ENCODE peak calls at places on chromosomes 12 and 14, in seven cellular contexts. One of them, this sample, is unnamed.

GRCh38 chr14:69663322-69663686 is 51.9 kb downstream of the SUSD6 start:
- DNase-seq in NCI-H2107: no peak
- DNase-seq in ascending aorta: no peak
- DNase-seq in activated CD4-positive, alpha-beta T cell treated with anti-CD3 and anti-CD28 coated beads for 48 hours: no peak
- DNase-seq in GDM1: no peak
- DNase-seq in GM12865: no peak
- DNase-seq in A549: no peak
- DNase-seq in this sample: no peak

GRCh38 chr12:66398931-66399625 is 96.8 kb downstream of the HELB start:
- DNase-seq in A549: no peak
- DNase-seq in ascending aorta: no peak
- DNase-seq in GDM1: no peak
- DNase-seq in NCI-H2107: no peak
- DNase-seq in GM12865: no peak
- DNase-seq in activated CD4-positive, alpha-beta T cell treated with anti-CD3 and anti-CD28 coated beads for 48 hours: no peak
- DNase-seq in this sample: no peak

GRCh38 chr12:124436366-124436765 is 131.0 kb downstream of the NCOR2 start:
- DNase-seq in NCI-H2107: no peak
- DNase-seq in GDM1: no peak
- DNase-seq in A549: peak
- DNase-seq in ascending aorta: no peak
- DNase-seq in GM12865: no peak
- DNase-seq in activated CD4-positive, alpha-beta T cell treated with anti-CD3 and anti-CD28 coated beads for 48 hours: no peak
- DNase-seq in this sample: no peak

GRCh38 chr12:51924551-51925399 is 17.5 kb downstream of the ACVRL1 start:
- DNase-seq in A549: no peak
- DNase-seq in ascending aorta: no peak
- DNase-seq in activated CD4-positive, alpha-beta T cell treated with anti-CD3 and anti-CD28 coated beads for 48 hours: no peak
- DNase-seq in GDM1: no peak
- DNase-seq in NCI-H2107: no peak
- DNase-seq in GM12865: peak
- DNase-seq in this sample: no peak

GRCh38 chr12:107355612-107356011 is 262.3 kb upstream of the CRY1 start:
- DNase-seq in NCI-H2107: no peak
- DNase-seq in A549: no peak
- DNase-seq in GDM1: no peak
- DNase-seq in GM12865: no peak
- DNase-seq in activated CD4-positive, alpha-beta T cell treated with anti-CD3 and anti-CD28 coated beads for 48 hours: no peak
- DNase-seq in ascending aorta: no peak
- DNase-seq in this sample: no peak

GRCh38 chr14:70684030-70684429 is 42.3 kb downstream of the TTC9 start:
- DNase-seq in GM12865: no peak
- DNase-seq in A549: no peak
- DNase-seq in NCI-H2107: no peak
- DNase-seq in GDM1: no peak
- DNase-seq in activated CD4-positive, alpha-beta T cell treated with anti-CD3 and anti-CD28 coated beads for 48 hours: no peak
- DNase-seq in ascending aorta: no peak
- DNase-seq in this sample: no peak

GRCh38 chr12:59660148-59660547 is 64.3 kb downstream of the SLC16A7 start:
- DNase-seq in A549: no peak
- DNase-seq in GDM1: no peak
- DNase-seq in ascending aorta: no peak
- DNase-seq in NCI-H2107: no peak
- DNase-seq in activated CD4-positive, alpha-beta T cell treated with anti-CD3 and anti-CD28 coated beads for 48 hours: no peak
- DNase-seq in GM12865: no peak
- DNase-seq in this sample: no peak

GRCh38 chr12:115362319-115362976 is 678.5 kb upstream of the TBX3 start:
- DNase-seq in activated CD4-positive, alpha-beta T cell treated with anti-CD3 and anti-CD28 coated beads for 48 hours: no peak
- DNase-seq in GDM1: no peak
- DNase-seq in ascending aorta: no peak
- DNase-seq in NCI-H2107: no peak
- DNase-seq in A549: no peak
- DNase-seq in GM12865: no peak
- DNase-seq in this sample: no peak

GRCh38 chr12:39368096-39368495 is 74.8 kb downstream of the KIF21A start:
- DNase-seq in A549: peak
- DNase-seq in GDM1: no peak
- DNase-seq in activated CD4-positive, alpha-beta T cell treated with anti-CD3 and anti-CD28 coated beads for 48 hours: no peak
- DNase-seq in NCI-H2107: no peak
- DNase-seq in ascending aorta: no peak
- DNase-seq in GM12865: peak
- DNase-seq in this sample: no peak

GRCh38 chr14:65357091-65357490 is 55.4 kb upstream of the FUT8 start:
- DNase-seq in ascending aorta: no peak
- DNase-seq in A549: no peak
- DNase-seq in NCI-H2107: no peak
- DNase-seq in activated CD4-positive, alpha-beta T cell treated with anti-CD3 and anti-CD28 coated beads for 48 hours: no peak
- DNase-seq in GM12865: peak
- DNase-seq in GDM1: no peak
- DNase-seq in this sample: no peak

GRCh38 chr12:49502590-49502989 is 36.2 kb upstream of the KCNH3 start:
- DNase-seq in activated CD4-positive, alpha-beta T cell treated with anti-CD3 and anti-CD28 coated beads for 48 hours: no peak
- DNase-seq in GDM1: no peak
- DNase-seq in ascending aorta: no peak
- DNase-seq in GM12865: no peak
- DNase-seq in NCI-H2107: no peak
- DNase-seq in A549: no peak
- DNase-seq in this sample: no peak

GRCh38 chr12:14576896-14577295 is 9.2 kb upstream of the PLBD1 start:
- DNase-seq in activated CD4-positive, alpha-beta T cell treated with anti-CD3 and anti-CD28 coated beads for 48 hours: no peak
- DNase-seq in NCI-H2107: no peak
- DNase-seq in A549: no peak
- DNase-seq in ascending aorta: no peak
- DNase-seq in GDM1: no peak
- DNase-seq in GM12865: no peak
- DNase-seq in this sample: no peak

GRCh38 chr14:73589128-73589527 is 2.5 kb upstream of the ACOT4 start:
- DNase-seq in A549: no peak
- DNase-seq in GM12865: no peak
- DNase-seq in ascending aorta: no peak
- DNase-seq in GDM1: no peak
- DNase-seq in activated CD4-positive, alpha-beta T cell treated with anti-CD3 and anti-CD28 coated beads for 48 hours: no peak
- DNase-seq in NCI-H2107: no peak
- DNase-seq in this sample: no peak

GRCh38 chr14:88245321-88245720 is 77.7 kb downstream of the KCNK10 start:
- DNase-seq in activated CD4-positive, alpha-beta T cell treated with anti-CD3 and anti-CD28 coated beads for 48 hours: no peak
- DNase-seq in NCI-H2107: peak
- DNase-seq in ascending aorta: no peak
- DNase-seq in GM12865: no peak
- DNase-seq in A549: no peak
- DNase-seq in GDM1: no peak
- DNase-seq in this sample: no peak

GRCh38 chr12:8156845-8157244 is at the start of gene ZNF705A:
- DNase-seq in activated CD4-positive, alpha-beta T cell treated with anti-CD3 and anti-CD28 coated beads for 48 hours: no peak
- DNase-seq in GDM1: peak
- DNase-seq in GM12865: no peak
- DNase-seq in NCI-H2107: no peak
- DNase-seq in A549: peak
- DNase-seq in ascending aorta: no peak
- DNase-seq in this sample: peak

GRCh38 chr12:34400423-34400881 is 378.2 kb downstream of the ALG10 start:
- DNase-seq in GM12865: no peak
- DNase-seq in activated CD4-positive, alpha-beta T cell treated with anti-CD3 and anti-CD28 coated beads for 48 hours: no peak
- DNase-seq in ascending aorta: no peak
- DNase-seq in A549: no peak
- DNase-seq in GDM1: no peak
- DNase-seq in NCI-H2107: no peak
- DNase-seq in this sample: no peak

GRCh38 chr12:88339966-88340365 is 197.9 kb downstream of the TMTC3 start:
- DNase-seq in A549: no peak
- DNase-seq in ascending aorta: no peak
- DNase-seq in GM12865: no peak
- DNase-seq in NCI-H2107: no peak
- DNase-seq in activated CD4-positive, alpha-beta T cell treated with anti-CD3 and anti-CD28 coated beads for 48 hours: no peak
- DNase-seq in GDM1: no peak
- DNase-seq in this sample: no peak

GRCh38 chr14:85528882-85529585 is 910 bp upstream of the FLRT2 start:
- DNase-seq in NCI-H2107: no peak
- DNase-seq in GDM1: no peak
- DNase-seq in ascending aorta: no peak
- DNase-seq in A549: peak
- DNase-seq in GM12865: no peak
- DNase-seq in activated CD4-positive, alpha-beta T cell treated with anti-CD3 and anti-CD28 coated beads for 48 hours: no peak
- DNase-seq in this sample: no peak

This sample was measured in putamen.